ENCODE peak calls at places on chromosomes 4 and X, in six cellular contexts. I is trophoblast cell, X is neuronal stem cell, E is mesenchymal stem cell, A is H9, G is H1. O is an unnamed sample.

GRCh38 chr4:176964116-176964691 is 171.5 kb upstream of the VEGFC start:
- DNase-seq in X (no peak), E (no peak), G (no peak), A (peak), I (no peak), O (no peak)

GRCh38 chrX:129495941-129496340 is 27.3 kb downstream of the SMARCA1 start:
- DNase-seq in X (no peak), G (no peak), A (no peak), E (peak), I (peak), O (peak)

GRCh38 chr4:88971536-88971935 is 85.4 kb downstream of the FAM13A start:
- DNase-seq in A (no peak), I (peak), E (no peak), X (no peak), G (no peak), O (no peak)

GRCh38 chrX:106917830-106918500 is 2.2 kb upstream of the CLDN2 start:
- DNase-seq in A (no peak), X (no peak), G (no peak), E (peak), I (no peak), O (peak)

GRCh38 chrX:105331244-105331643 is 110.8 kb upstream of the TEX13A start:
- DNase-seq in A (no peak), E (no peak), G (no peak), I (no peak), X (no peak), O (peak)

GRCh38 chr4:184655889-184656869 is 6.6 kb downstream of the PRIMPOL start:
- DNase-seq in E (no peak), X (no peak), I (peak), G (no peak), A (no peak), O (no peak)

GRCh38 chr4:68132342-68132741 is 2.7 kb upstream of the TMPRSS11F start:
- DNase-seq in I (no peak), X (no peak), G (no peak), E (no peak), A (no peak), O (no peak)

GRCh38 chrX:1418901-1419544 is 27.1 kb upstream of the SLC25A6 start:
- DNase-seq in E (no peak), X (no peak), G (no peak), I (no peak), A (no peak), O (no peak)

GRCh38 chrX:85024562-85024961 is 20.9 kb downstream of the APOOL start:
- DNase-seq in G (no peak), I (no peak), X (no peak), E (no peak), A (no peak), O (no peak)

GRCh38 chr4:145937990-145938611 is 522 bp downstream of the ZNF827 start:
- DNase-seq in E (peak), I (no peak), A (no peak), X (peak), G (no peak), O (peak)

GRCh38 chr4:4985844-4986243 is 33.4 kb downstream of the CYTL1 start:
- DNase-seq in I (no peak), A (peak), X (no peak), E (peak), G (no peak), O (no peak)

GRCh38 chr4:5051210-5051691 is at the start of gene STK32B:
- DNase-seq in X (peak), I (no peak), G (peak), A (peak), E (peak), O (peak)

GRCh38 chr4:106273831-106274230 is 42.2 kb downstream of the TBCK start:
- DNase-seq in X (no peak), A (no peak), I (peak), E (peak), G (no peak), O (peak)

GRCh38 chr4:68599150-68599549 is 23.0 kb upstream of the UGT2B17 start:
- DNase-seq in G (no peak), I (no peak), X (no peak), E (no peak), A (no peak), O (no peak)

GRCh38 chrX:26649534-26649933 is 433.6 kb downstream of the MAGEB5 start:
- DNase-seq in X (no peak), A (no peak), E (no peak), G (no peak), I (peak), O (peak)

GRCh38 chr4:185559913-185560281 is 24.6 kb upstream of the PDLIM3 start:
- DNase-seq in E (peak), I (peak), G (no peak), A (no peak), X (no peak), O (peak)

GRCh38 chrX:24259544-24260240 is 54.2 kb downstream of the SUPT20HL2 start:
- DNase-seq in E (peak), G (no peak), X (no peak), I (peak), A (peak), O (peak)

GRCh38 chr4:53039741-53040458 is 177.8 kb downstream of the RASL11B start:
- DNase-seq in G (no peak), A (no peak), I (no peak), E (no peak), X (no peak), O (peak)

GRCh38 chrX:55731826-55732225 is 14.3 kb downstream of the RRAGB start:
- DNase-seq in E (no peak), A (no peak), G (no peak), I (no peak), X (no peak), O (no peak)

GRCh38 chr4:93834371-93835066 is 6.0 kb downstream of the ATOH1 start:
- DNase-seq in X (peak), I (no peak), G (peak), A (peak), E (no peak), O (no peak)

GRCh38 chr4:133355636-133356035 is 206.5 kb downstream of the PCDH10 start:
- DNase-seq in X (no peak), A (no peak), I (no peak), G (no peak), E (peak), O (no peak)

GRCh38 chrX:85611926-85612325 is 232.5 kb upstream of the POF1B start:
- DNase-seq in E (peak), A (no peak), I (no peak), X (no peak), G (no peak), O (peak)

GRCh38 chr4:166165829-166166420 is 292.9 kb downstream of the TLL1 start:
- DNase-seq in X (peak), E (peak), G (peak), A (no peak), I (peak), O (peak)

GRCh38 chr4:1081689-1082040 is 31.7 kb downstream of the RNF212 start:
- DNase-seq in E (peak), G (no peak), X (no peak), I (no peak), A (peak), O (peak)

GRCh38 chr4:121057466-121057911 is 14.8 kb downstream of the NDNF start:
- DNase-seq in A (no peak), G (no peak), X (peak), E (peak), I (no peak), O (no peak)

GRCh38 chrX:2710041-2710471 is 19.0 kb downstream of the CD99 start:
- DNase-seq in I (peak), X (no peak), E (peak), A (no peak), G (no peak), O (peak)

GRCh38 chrX:3393168-3393567 is 46.7 kb upstream of the MXRA5 start:
- DNase-seq in X (no peak), G (no peak), E (no peak), A (no peak), I (no peak), O (no peak)

GRCh38 chr4:140091305-140091704 is 62.7 kb downstream of the MAML3 start:
- DNase-seq in X (no peak), A (no peak), G (no peak), E (peak), I (no peak), O (no peak)

GRCh38 chr4:140089216-140089615 is 64.8 kb downstream of the MAML3 start:
- DNase-seq in I (no peak), G (no peak), E (no peak), X (no peak), A (no peak), O (no peak)

GRCh38 chr4:140085924-140086323 is 68.1 kb downstream of the MAML3 start:
- DNase-seq in X (no peak), I (no peak), A (no peak), G (no peak), E (no peak), O (no peak)

GRCh38 chr4:140090215-140090731 is 63.7 kb downstream of the MAML3 start:
- DNase-seq in E (peak), G (no peak), A (no peak), X (no peak), I (peak), O (peak)

GRCh38 chr4:140088317-140088967 is 65.5 kb downstream of the MAML3 start:
- DNase-seq in I (no peak), E (peak), G (no peak), X (no peak), A (no peak), O (peak)
- H2AK5ac ChIP-seq in I (peak), E (peak), G (no peak), X (no peak), A (no peak), O (peak)

GRCh38 chrX:134803551-134804183 is 145.4 kb upstream of the PLAC1 start:
- DNase-seq in G (no peak), X (no peak), A (no peak), I (no peak), E (no peak), O (no peak)
- H4K91ac ChIP-seq in G (no peak), X (no peak), A (no peak), I (no peak), E (no peak), O (no peak)

DNA sequence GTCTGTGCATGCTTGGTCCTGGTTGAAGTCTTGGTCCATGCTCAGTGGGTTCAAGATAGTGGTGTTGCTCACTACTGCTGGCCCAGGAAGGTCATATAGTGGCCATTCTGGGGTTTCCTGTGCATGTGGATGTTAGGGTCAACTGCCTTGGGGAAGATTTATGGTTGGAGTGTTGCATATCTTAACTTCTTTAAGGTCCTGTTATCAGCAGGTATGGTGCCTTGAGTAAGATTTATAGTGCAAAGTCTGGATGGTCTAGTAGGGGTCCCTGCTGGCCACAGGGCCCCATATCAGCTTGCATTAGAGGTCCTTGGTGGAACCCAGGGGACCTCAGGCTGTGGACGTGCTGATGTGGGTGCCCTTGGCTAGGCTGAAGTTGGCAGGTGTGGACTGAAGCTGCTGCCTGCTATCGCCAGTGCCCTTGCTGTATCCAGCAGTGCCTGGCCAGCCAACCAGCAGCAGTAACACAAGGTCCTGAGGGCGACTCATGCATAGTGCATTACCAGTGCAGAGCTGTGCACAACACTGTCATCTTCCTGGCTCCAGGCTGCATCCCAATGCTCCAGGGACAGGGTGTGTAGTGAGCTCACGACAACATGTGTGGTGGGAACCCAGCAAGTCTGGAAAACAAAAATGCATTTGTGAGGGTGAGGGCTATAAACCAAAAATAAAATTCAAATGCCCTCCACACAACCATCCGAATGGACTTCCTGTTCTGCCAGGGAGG is 61.0 kb downstream of the BEX3 start:
- DNase-seq in X (no peak), E (no peak), G (no peak), I (no peak), A (no peak), O (peak)
- H2AK5ac ChIP-seq in X (no peak), E (no peak), G (peak), I (peak), A (no peak), O (no peak)

GRCh38 chr4:125123710-125124109 is 191.0 kb upstream of the FAT4 start:
- DNase-seq in A (no peak), X (no peak), G (no peak), E (no peak), I (no peak), O (peak)
- H4K91ac ChIP-seq in A (no peak), X (no peak), G (no peak), E (no peak), I (no peak), O (no peak)

GRCh38 chrX:103729015-103729414 is 18.3 kb downstream of the TMEM31 start:
- DNase-seq in I (no peak), A (no peak), E (no peak), X (no peak), G (no peak), O (no peak)
- H2AK5ac ChIP-seq in I (no peak), A (no peak), E (no peak), X (no peak), G (no peak), O (no peak)

DNA sequence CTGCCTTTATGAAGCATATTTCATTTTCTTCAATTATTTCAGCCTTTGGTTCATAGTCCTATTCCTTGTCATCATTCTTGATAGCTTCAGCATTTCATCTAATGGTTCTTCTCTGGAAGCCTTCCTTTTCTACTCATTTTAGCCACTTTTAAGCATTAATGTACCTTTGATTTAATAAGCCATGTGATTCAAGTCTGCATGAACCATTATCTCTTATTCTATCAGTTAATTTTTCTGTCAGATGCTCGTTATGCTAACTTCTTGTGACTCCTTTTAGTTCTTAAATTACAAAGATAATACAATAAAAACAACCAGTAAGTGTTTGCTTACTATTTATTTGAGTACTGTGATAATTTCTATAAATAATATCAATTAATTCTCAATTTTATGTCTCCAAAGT is 210.1 kb upstream of the MAB21L2 start:
- DNase-seq in X (no peak), A (no peak), I (no peak), G (no peak), E (no peak), O (no peak)
- H4K91ac ChIP-seq in X (no peak), A (no peak), I (no peak), G (no peak), E (no peak), O (no peak)

GRCh38 chr4:83252782-83253405 is 31.7 kb downstream of the COQ2 start:
- DNase-seq in E (peak), A (peak), I (peak), G (peak), X (peak), O (peak)

GRCh38 chr4:83248486-83248885 is 36.1 kb downstream of the COQ2 start:
- DNase-seq in G (no peak), E (no peak), X (no peak), I (no peak), A (no peak), O (peak)

GRCh38 chr4:83247415-83248357 is 36.9 kb downstream of the COQ2 start:
- DNase-seq in G (no peak), E (no peak), A (no peak), I (no peak), X (no peak), O (no peak)

GRCh38 chr4:83250666-83251065 is 33.9 kb downstream of the COQ2 start:
- DNase-seq in E (peak), X (no peak), I (no peak), A (no peak), G (no peak), O (no peak)

DNA sequence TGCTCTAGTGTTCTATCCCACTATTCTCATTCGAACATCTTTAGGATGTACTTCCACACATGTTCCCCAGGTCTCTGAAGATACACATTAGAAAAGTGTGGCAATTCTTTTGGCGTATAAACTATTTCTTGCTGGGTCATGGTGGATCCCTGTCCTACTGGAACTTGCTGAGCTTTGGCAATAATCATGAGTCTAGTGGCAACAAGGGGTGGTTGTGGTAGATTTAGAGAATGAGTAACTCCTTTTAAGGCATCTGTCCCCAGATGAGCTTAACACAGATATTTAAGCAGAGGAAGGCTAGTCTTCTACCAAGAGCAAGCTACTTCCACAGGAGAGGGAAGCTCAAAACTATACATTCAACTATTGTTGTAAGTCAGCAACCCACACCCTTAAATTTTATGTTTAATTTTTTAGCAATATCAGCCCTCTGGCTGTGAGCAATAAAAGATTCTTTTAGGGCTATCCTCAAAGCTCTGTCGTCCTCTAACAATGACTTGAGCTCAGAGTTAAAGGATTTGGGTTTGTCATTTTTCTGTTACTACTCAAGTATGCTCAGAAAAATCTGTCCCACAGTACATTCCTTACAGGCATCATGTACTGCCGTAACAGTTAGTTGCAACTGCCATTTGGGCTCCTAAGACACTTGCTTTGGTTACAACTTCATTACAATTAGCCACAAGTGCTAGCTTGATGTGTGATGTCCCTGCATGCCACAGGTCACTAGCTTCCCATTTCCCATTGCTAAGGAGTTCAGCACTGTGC is 33.3 kb downstream of the COQ2 start:
- DNase-seq in X (no peak), A (no peak), G (no peak), I (no peak), E (no peak), O (no peak)
- H2AK5ac ChIP-seq in X (no peak), A (no peak), G (no peak), I (no peak), E (no peak), O (peak)

DNA sequence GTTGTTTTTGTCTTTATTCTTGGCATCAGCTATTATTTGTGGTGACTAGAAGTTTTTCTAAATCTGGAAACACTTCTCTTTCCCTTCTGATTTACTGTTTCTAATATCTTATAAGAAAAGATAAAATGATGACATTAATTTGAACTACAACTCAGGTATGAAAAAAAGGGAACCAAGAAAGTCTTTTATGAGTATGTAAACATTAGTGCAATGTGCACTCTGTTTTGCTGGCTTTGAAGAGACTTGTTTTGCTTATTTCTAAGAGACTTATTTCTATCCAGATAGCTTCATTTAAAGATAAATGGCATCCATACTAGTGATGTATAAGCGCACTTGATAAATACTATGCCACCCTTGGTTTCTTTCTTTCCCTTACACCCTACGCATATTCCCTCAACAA is 10.1 kb upstream of the AMBN start:
- DNase-seq in G (no peak), E (no peak), I (no peak), A (no peak), X (no peak), O (no peak)
- H4K91ac ChIP-seq in G (no peak), E (no peak), I (no peak), A (no peak), X (no peak), O (no peak)

DNA sequence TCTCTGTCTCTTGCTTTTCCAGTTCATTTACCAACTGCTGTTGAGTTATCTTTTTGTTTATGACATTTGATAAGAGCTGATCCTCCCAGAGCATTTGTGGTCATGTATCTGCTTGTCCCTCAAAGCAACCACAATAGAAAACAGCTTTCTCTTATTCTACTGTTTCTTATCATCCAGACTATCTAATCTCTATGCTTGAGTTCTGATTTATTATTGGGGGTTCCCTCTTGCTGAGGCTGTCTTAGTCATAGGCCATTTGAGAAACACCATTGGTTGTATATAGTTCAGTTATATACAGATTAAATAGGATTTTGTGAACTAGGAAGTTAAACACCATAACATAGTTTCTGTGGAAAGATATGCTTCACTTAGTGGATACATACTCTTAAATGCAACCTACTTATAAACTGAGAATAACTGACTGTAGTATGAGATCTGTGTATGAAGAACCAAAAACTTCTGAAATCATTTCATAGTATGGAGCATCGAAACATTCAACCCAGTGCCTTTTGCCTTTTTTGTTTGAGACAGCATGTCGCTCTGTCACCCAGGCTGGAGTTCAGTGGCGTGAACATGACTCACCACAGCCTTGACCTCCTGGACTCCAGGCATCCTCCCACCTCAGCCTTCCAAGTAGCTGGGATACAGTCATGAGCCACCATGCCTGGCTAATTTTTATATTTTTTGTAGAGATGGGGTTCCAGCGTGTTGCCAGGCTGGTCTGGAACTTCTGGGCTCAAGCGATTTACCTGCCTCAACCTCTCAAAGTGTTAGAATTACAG is 75.8 kb downstream of the STIM2 start:
- DNase-seq in E (peak), G (no peak), X (no peak), A (no peak), I (no peak), O (peak)
- H2AK5ac ChIP-seq in E (no peak), G (no peak), X (no peak), A (no peak), I (no peak), O (no peak)

O was measured in IMR-90.